ENCODE peak calls at places on chromosome 1, in nine cellular contexts. P is psoas muscle; G is AG09309; T is WTC11; Y is CD4-positive, alpha-beta T cell; L is heart right ventricle; H is GM12864; J is GM12865; Z is osteocyte. K is an unnamed sample.

GRCh38 chr1:178774263-178774662 is 49.2 kb downstream of the RALGPS2 start:
- DNase-seq in P (no peak), G (no peak), T (no peak), Y (no peak), L (no peak), H (no peak), J (peak; percentile 20), Z (no peak), K (no peak)

GRCh38 chr1:77347646-77348045 is 65.8 kb downstream of the AK5 start:
- DNase-seq in P (no peak), G (peak; percentile 84), T (no peak), Y (no peak), L (no peak), H (no peak), J (no peak), Z (no peak), K (no peak)

GRCh38 chr1:75134939-75135828 is 996 bp downstream of the LHX8 start:
- DNase-seq in P (no peak), G (no peak), T (peak; percentile 56), Y (no peak), L (no peak), H (no peak), J (no peak), Z (peak; percentile 77), K (no peak)

GRCh38 chr1:191578281-191578680 is 580.0 kb upstream of the RGS18 start:
- DNase-seq in P (no peak), G (no peak), T (no peak), Y (no peak), L (no peak), H (no peak), J (no peak), Z (no peak), K (no peak)

GRCh38 chr1:1600861-1601563 is 1.1 kb upstream of the FNDC10 start:
- DNase-seq in P (no peak), G (no peak), T (no peak), Y (no peak), L (no peak), H (no peak), J (no peak), Z (no peak), K (no peak)

GRCh38 chr1:13600762-13601483 is 17.3 kb downstream of the PDPN start:
- DNase-seq in P (no peak), G (no peak), T (no peak), Y (no peak), L (peak; percentile 44), H (no peak), J (no peak), Z (no peak), K (no peak)

GRCh38 chr1:2197732-2198165 is 3.2 kb upstream of the FAAP20 start:
- DNase-seq in P (no peak), G (no peak), T (no peak), Y (no peak), L (no peak), H (no peak), J (no peak), Z (no peak), K (no peak)

GRCh38 chr1:153353226-153353947 is 4.3 kb upstream of the S100A9 start:
- DNase-seq in P (no peak), G (no peak), T (peak; percentile 59), Y (no peak), L (no peak), H (no peak), J (no peak), Z (peak; percentile 66), K (peak; percentile 52)

GRCh38 chr1:246769306-246769705 is 45.1 kb downstream of the SCCPDH start:
- DNase-seq in P (peak; percentile 88), G (peak; percentile 93), T (no peak), Y (no peak), L (no peak), H (no peak), J (no peak), Z (no peak), K (no peak)

GRCh38 chr1:246768403-246769020 is 44.3 kb downstream of the SCCPDH start:
- DNase-seq in P (no peak), G (no peak), T (no peak), Y (no peak), L (no peak), H (no peak), J (no peak), Z (no peak), K (no peak)

GRCh38 chr1:246773213-246773641 is 49.0 kb downstream of the SCCPDH start:
- DNase-seq in P (no peak), G (no peak), T (no peak), Y (no peak), L (no peak), H (peak; percentile 61), J (peak; percentile 62), Z (no peak), K (peak; percentile 61)

GRCh38 chr1:246772686-246773085 is 48.5 kb downstream of the SCCPDH start:
- DNase-seq in P (no peak), G (no peak), T (no peak), Y (no peak), L (no peak), H (no peak), J (no peak), Z (no peak), K (no peak)

DNA sequence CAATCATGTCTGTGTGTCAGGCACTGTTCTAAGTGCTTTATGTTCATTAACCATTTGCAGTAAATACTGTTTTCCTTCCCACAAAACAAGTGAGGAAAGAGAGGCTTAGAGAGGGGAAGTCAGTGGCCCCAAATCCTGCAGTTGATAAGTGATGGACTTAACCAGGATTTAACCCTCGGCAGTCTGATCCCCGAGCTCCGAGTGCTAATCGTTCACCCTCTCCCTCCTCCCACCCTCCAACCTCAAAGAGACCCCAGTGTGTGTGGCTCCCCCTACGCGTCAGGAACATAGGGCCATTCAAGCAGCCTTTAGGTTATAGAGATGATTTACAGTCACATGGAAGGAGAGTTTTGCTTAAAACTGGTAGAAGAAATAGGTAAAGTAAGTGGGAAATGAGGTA is 47.2 kb downstream of the SCCPDH start:
- DNase-seq in P (no peak), G (no peak), T (no peak), Y (no peak), L (no peak), H (no peak), J (no peak), Z (no peak), K (no peak)
- TF ChIP-seq CTCF in P (no peak), G (no peak), T (no peak), Y (no peak), L (no peak), H (no peak), J (no peak), Z (no peak), K (no peak)

GRCh38 chr1:10788592-10789006 is 7.8 kb downstream of the CASZ1 start:
- DNase-seq in P (peak; percentile 94), G (no peak), T (peak; percentile 37), Y (no peak), L (peak; percentile 70), H (no peak), J (no peak), Z (no peak), K (no peak)
- TF ChIP-seq CTCF in P (peak; percentile 52), G (peak; percentile 29), T (no peak), Y (no peak), L (peak; percentile 75), H (no peak), J (no peak), Z (peak; percentile 47), K (no peak)

DNA sequence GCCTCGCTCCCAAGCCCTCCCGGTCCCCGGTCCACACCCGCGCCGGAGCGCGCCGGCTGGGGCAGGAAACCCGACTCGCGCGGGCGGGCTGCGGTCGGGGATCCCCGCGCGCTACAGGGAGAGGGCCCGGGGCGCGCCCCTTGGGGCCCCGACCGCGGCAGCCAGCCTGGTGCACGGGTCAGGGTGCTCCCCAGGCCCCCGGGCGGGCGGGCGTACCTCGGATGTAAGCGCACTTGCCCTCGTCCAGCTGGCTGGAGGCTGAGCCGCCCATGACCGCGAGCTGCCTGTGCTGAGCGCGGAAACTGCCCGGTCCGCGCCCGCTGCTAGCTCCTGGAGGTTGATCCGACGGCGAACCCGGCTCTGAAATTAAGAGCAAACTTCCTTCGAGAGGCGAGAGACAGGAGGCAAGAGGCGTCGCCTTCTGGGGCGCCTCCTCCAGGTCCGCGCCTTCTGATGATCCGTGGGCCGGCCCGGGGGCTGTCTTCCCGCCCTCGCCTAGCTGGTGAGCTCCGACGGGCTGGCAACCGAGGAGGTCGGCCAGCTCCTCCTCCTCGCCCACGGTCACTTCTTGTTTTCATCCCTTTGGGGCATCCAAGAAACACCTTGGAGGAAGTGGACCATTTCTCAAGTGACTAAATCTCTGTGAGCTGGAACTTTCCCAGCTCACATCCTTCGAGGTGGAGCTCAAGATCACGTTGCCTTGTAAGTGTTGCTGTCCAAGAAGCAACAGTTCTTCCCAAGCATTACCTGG is at the start of gene NIBAN1:
- DNase-seq in P (peak; percentile 82), G (no peak), T (peak; percentile 67), Y (peak; percentile 61), L (peak; percentile 76), H (no peak), J (peak; percentile 87), Z (peak; percentile 86), K (peak; percentile 72)
- TF ChIP-seq CTCF in P (no peak), G (no peak), T (no peak), Y (no peak), L (peak; percentile 6), H (no peak), J (no peak), Z (no peak), K (no peak)

GRCh38 chr1:223551610-223552009 is 113.9 kb downstream of the CAPN8 start:
- DNase-seq in P (no peak), G (no peak), T (no peak), Y (no peak), L (no peak), H (no peak), J (no peak), Z (no peak), K (no peak)

GRCh38 chr1:223553957-223554356 is 111.5 kb downstream of the CAPN8 start:
- DNase-seq in P (no peak), G (no peak), T (no peak), Y (no peak), L (no peak), H (no peak), J (no peak), Z (no peak), K (no peak)

GRCh38 chr1:223558512-223558911 is 107.0 kb downstream of the CAPN8 start:
- DNase-seq in P (no peak), G (no peak), T (no peak), Y (no peak), L (no peak), H (no peak), J (no peak), Z (no peak), K (no peak)

GRCh38 chr1:223557125-223557465 is 108.4 kb downstream of the CAPN8 start:
- DNase-seq in P (no peak), G (no peak), T (no peak), Y (no peak), L (no peak), H (no peak), J (no peak), Z (no peak), K (no peak)

DNA sequence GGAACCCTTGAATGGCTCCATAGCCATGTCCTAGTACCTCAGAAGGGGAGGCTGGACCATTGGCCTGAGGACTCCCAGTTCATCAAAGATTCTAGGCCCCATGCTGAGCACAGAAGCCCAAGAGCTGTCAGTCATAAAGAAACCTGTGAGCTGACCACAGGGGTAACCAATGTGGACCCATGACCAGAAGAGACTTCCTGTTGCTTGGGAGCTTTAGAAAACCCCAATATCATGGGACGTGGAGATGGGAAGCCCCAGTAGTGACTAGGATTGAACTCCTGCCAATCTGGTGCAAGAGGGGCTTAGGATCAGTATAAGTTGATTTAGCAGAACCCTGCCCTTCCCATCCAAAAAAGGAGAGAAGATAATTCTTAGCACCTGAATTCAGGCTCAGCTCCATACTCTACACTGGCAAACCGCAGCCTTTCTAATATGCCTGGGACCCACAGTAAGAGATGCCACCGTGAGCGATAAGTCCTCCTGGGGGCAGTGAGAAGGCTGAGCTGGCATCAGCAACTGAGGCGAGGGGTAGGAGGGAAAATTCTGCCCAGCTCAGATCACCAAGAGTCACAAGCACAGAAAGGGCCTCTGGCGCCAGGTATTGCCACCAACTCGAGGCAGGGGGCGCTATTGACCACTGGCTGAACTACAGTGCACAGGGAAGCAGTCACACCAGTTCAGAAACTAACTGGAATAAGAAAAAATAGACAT is 108.9 kb downstream of the CAPN8 start:
- DNase-seq in P (peak; percentile 72), G (no peak), T (peak; percentile 86), Y (no peak), L (no peak), H (peak; percentile 38), J (peak; percentile 80), Z (no peak), K (peak; percentile 49)
- TF ChIP-seq CTCF in P (peak; percentile 37), G (peak; percentile 56), T (peak; percentile 77), Y (no peak), L (peak; percentile 13), H (peak; percentile 86), J (peak; percentile 74), Z (peak; percentile 33), K (peak; percentile 49)